ENCODE peak calls at places on chromosomes 3 and 15, in six cellular contexts. Y, X, I, M, U and L are unnamed samples.

GRCh38 chr15:38885001-38885400 is 320.4 kb upstream of the RASGRP1 start:
- DNase-seq in Y (no peak), I (no peak), X (no peak), U (no peak), M (no peak), L (no peak)

GRCh38 chr15:64460737-64461576 is 579 bp downstream of the ZNF609 start:
- DNase-seq in U (peak), Y (peak), X (no peak), I (peak), M (peak), L (peak)

GRCh38 chr15:71043373-71043772 is 71.9 kb upstream of the THSD4 start:
- DNase-seq in U (no peak), I (peak), M (peak), Y (no peak), X (no peak), L (no peak)

GRCh38 chr3:8460815-8461482 is 40.7 kb upstream of the LMCD1 start:
- DNase-seq in Y (no peak), U (peak), I (no peak), M (peak), X (no peak), L (no peak)

GRCh38 chr3:28544236-28544635 is 195.6 kb upstream of the AZI2 start:
- DNase-seq in X (no peak), Y (no peak), I (no peak), M (no peak), U (no peak), L (no peak)

GRCh38 chr15:80007532-80007931 is 36.5 kb upstream of the BCL2A1 start:
- DNase-seq in I (no peak), Y (no peak), X (no peak), M (no peak), U (no peak), L (no peak)

GRCh38 chr15:52171386-52171785 is 19.8 kb downstream of the GNB5 start:
- DNase-seq in M (no peak), X (no peak), Y (no peak), U (no peak), I (no peak), L (no peak)

GRCh38 chr3:194351952-194352536 is 916 bp upstream of the CPN2 start:
- DNase-seq in U (no peak), M (no peak), I (no peak), X (no peak), Y (no peak), L (no peak)

GRCh38 chr15:69749797-69750196 is 297.2 kb downstream of the RPLP1 start:
- DNase-seq in Y (no peak), U (no peak), M (peak), X (no peak), I (no peak), L (peak)

GRCh38 chr15:29107291-29107890 is 162.2 kb downstream of the NSMCE3 start:
- DNase-seq in Y (no peak), X (no peak), I (no peak), M (no peak), U (no peak), L (no peak)

GRCh38 chr15:65028921-65029735 is at the start of gene MTFMT:
- DNase-seq in X (peak), I (peak), Y (peak), M (peak), U (peak), L (peak)

GRCh38 chr3:141336672-141337522 is 31.4 kb upstream of the ZBTB38 start:
- DNase-seq in Y (no peak), M (no peak), X (no peak), U (peak), I (peak), L (no peak)

GRCh38 chr3:133468251-133468721 is 68.4 kb downstream of the BFSP2 start:
- DNase-seq in Y (no peak), U (peak), I (no peak), M (no peak), X (no peak), L (no peak)

GRCh38 chr3:108472011-108472591 is 38.3 kb downstream of the MYH15 start:
- DNase-seq in U (peak), M (peak), I (peak), Y (peak), X (no peak), L (no peak)

GRCh38 chr15:67025719-67026118 is 39.7 kb upstream of the SMAD3 start:
- DNase-seq in M (peak), X (no peak), I (peak), Y (peak), U (peak), L (no peak)

GRCh38 chr3:80297720-80298119 is 529.9 kb upstream of the ROBO1 start:
- DNase-seq in U (no peak), Y (no peak), X (no peak), M (no peak), I (no peak), L (no peak)

GRCh38 chr3:63069780-63070540 is 194.7 kb upstream of the CADPS start:
- DNase-seq in M (no peak), U (no peak), X (no peak), I (no peak), Y (no peak), L (no peak)

GRCh38 chr3:148020880-148021279 is 611.7 kb downstream of the ZIC1 start:
- DNase-seq in U (no peak), X (no peak), M (no peak), Y (no peak), I (no peak), L (no peak)

GRCh38 chr3:66453525-66454463 is 47.0 kb downstream of the LRIG1 start:
- DNase-seq in I (no peak), M (no peak), U (no peak), Y (no peak), X (no peak), L (no peak)

GRCh38 chr3:120622870-120623718 is 27.0 kb downstream of the NDUFB4 start:
- DNase-seq in U (peak), X (no peak), Y (peak), M (peak), I (no peak), L (no peak)

GRCh38 chr3:149968216-149968615 is 2.5 kb downstream of the PFN2 start:
- DNase-seq in I (no peak), X (no peak), U (peak), Y (peak), M (peak), L (no peak)

GRCh38 chr3:107264888-107265287 is 112.4 kb upstream of the CCDC54 start:
- DNase-seq in Y (no peak), I (no peak), U (no peak), X (no peak), M (peak), L (no peak)

GRCh38 chr15:34039506-34040123 is 611 bp upstream of the AVEN start:
- DNase-seq in Y (no peak), M (no peak), X (no peak), U (no peak), I (no peak), L (no peak)

GRCh38 chr15:23642413-23643044 is 5.1 kb downstream of the MAGEL2 start:
- DNase-seq in X (peak), Y (peak), I (peak), U (peak), M (peak), L (peak)

GRCh38 chr15:74451861-74452835 is 8.8 kb downstream of the UBL7 start:
- DNase-seq in Y (no peak), I (no peak), M (no peak), X (no peak), U (no peak), L (no peak)

GRCh38 chr3:126573492-126574117 is 14.9 kb upstream of the C3orf22 start:
- DNase-seq in Y (peak), I (no peak), M (no peak), U (no peak), X (no peak), L (peak)

GRCh38 chr15:31091531-31091930 is 10.0 kb downstream of the TRPM1 start:
- DNase-seq in U (peak), M (peak), X (no peak), Y (no peak), I (peak), L (no peak)

GRCh38 chr3:64342940-64343691 is 117.8 kb upstream of the PRICKLE2 start:
- DNase-seq in U (peak), M (peak), I (peak), Y (peak), X (no peak), L (no peak)

GRCh38 chr3:72993391-72993790 is 3.2 kb upstream of the PPP4R2 start:
- DNase-seq in Y (no peak), U (no peak), I (no peak), M (no peak), X (no peak), L (peak)

GRCh38 chr3:159151130-159151529 is 349.3 kb downstream of the MFSD1 start:
- DNase-seq in U (no peak), Y (no peak), I (no peak), X (no peak), M (no peak), L (peak)

GRCh38 chr3:39148116-39149058 is 5.0 kb downstream of the CSRNP1 start:
- DNase-seq in U (peak), Y (no peak), X (no peak), I (no peak), M (no peak), L (no peak)

GRCh38 chr15:31024330-31024729 is 32.9 kb upstream of the MTMR10 start:
- DNase-seq in I (peak), M (peak), X (no peak), U (peak), Y (peak), L (no peak)

GRCh38 chr15:34701536-34701935 is 53.3 kb downstream of the GJD2 start:
- DNase-seq in M (no peak), Y (no peak), U (peak), X (no peak), I (no peak), L (no peak)

GRCh38 chr3:191220908-191221307 is 21.9 kb downstream of the OSTN start:
- DNase-seq in U (peak), I (no peak), X (no peak), M (peak), Y (no peak), L (no peak)

GRCh38 chr3:32469151-32469874 is 33.3 kb downstream of the CMTM6 start:
- DNase-seq in U (no peak), M (no peak), X (no peak), I (no peak), Y (peak), L (no peak)

GRCh38 chr3:45180051-45180450 is 33.9 kb upstream of the CDCP1 start:
- DNase-seq in U (peak), X (no peak), M (peak), I (no peak), Y (no peak), L (no peak)

GRCh38 chr15:76963596-76963995 is 31.3 kb upstream of the PSTPIP1 start:
- DNase-seq in M (peak), U (no peak), X (no peak), Y (no peak), I (no peak), L (peak)